ENCODE peak calls at places on chromosomes 5 and 9, in five cellular contexts. F, N, E, I and P are unnamed samples.

GRCh38 chr5:83895860-83896259 is 175.2 kb upstream of the HAPLN1 start:
- DNase-seq in F (no peak), N (no peak), E (no peak), I (no peak), P (no peak)

GRCh38 chr5:131496400-131496713 is 138.7 kb downstream of the RAPGEF6 start:
- DNase-seq in F (no peak), N (no peak), E (no peak), I (no peak), P (no peak)

GRCh38 chr5:9898319-9898718 is 268.2 kb upstream of the TAS2R1 start:
- DNase-seq in F (peak; percentile 8), N (peak; percentile 54), E (peak; percentile 8), I (peak; percentile 21), P (no peak)

GRCh38 chr5:83281658-83282057 is 189.9 kb upstream of the VCAN start:
- DNase-seq in F (peak; percentile 89), N (no peak), E (no peak), I (no peak), P (no peak)

GRCh38 chr5:180352116-180352975 is 790 bp downstream of the GFPT2 start:
- DNase-seq in F (no peak), N (peak; percentile 55), E (peak; percentile 42), I (no peak), P (peak; percentile 71)

GRCh38 chr5:94847726-94848125 is 229.3 kb downstream of the SLF1 start:
- DNase-seq in F (no peak), N (no peak), E (no peak), I (no peak), P (no peak)

GRCh38 chr5:132839426-132840301 is 9.2 kb upstream of the SHROOM1 start:
- DNase-seq in F (no peak), N (no peak), E (no peak), I (peak; percentile 51), P (no peak)

GRCh38 chr9:127835930-127836586 is 18.4 kb downstream of the ENG start:
- DNase-seq in F (no peak), N (no peak), E (no peak), I (peak; percentile 47), P (peak; percentile 70)

GRCh38 chr9:136784997-136785361 is 6.2 kb upstream of the TMEM141 start:
- DNase-seq in F (no peak), N (no peak), E (no peak), I (no peak), P (no peak)

GRCh38 chr9:92634712-92635605 is 35.0 kb downstream of the IPPK start:
- DNase-seq in F (peak; percentile 41), N (peak; percentile 67), E (peak; percentile 92), I (peak; percentile 77), P (peak; percentile 88)

GRCh38 chr5:175564716-175565115 is 86.4 kb downstream of the SFXN1 start:
- DNase-seq in F (no peak), N (no peak), E (no peak), I (no peak), P (no peak)

GRCh38 chr5:175569701-175570100 is 88.2 kb upstream of the HRH2 start:
- DNase-seq in F (no peak), N (no peak), E (no peak), I (no peak), P (no peak)

GRCh38 chr5:175566697-175567096 is 88.3 kb downstream of the SFXN1 start:
- DNase-seq in F (no peak), N (no peak), E (no peak), I (no peak), P (no peak)

GRCh38 chr5:175572922-175573321 is 84.9 kb upstream of the HRH2 start:
- DNase-seq in F (no peak), N (no peak), E (no peak), I (peak; percentile 37), P (no peak)

DNA sequence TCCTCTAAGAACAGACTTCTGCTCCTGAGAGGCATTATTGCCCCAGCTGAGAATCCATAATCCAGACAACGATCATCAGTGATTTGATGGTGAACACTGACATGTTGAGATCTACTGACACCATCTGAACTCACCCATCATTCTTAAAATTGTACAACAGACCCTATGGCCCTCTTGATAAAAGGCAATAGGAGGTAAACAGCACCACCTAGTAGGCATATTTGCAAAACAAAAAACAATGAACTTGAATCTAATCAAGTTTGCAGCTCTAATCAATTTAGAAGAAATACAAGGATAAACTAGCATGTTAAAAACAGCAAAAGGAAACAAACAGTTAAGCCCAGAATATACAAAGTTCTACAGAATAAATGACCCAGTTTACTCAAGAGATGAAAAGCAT is 89.6 kb downstream of the SFXN1 start:
- DNase-seq in F (peak; percentile 4), N (no peak), E (no peak), I (no peak), P (no peak)
- TF ChIP-seq CTCF in F (peak; percentile 44), N (no peak), E (peak; percentile 20), I (no peak), P (no peak)

GRCh38 chr9:5832543-5833529 is at the start of gene ERMP1:
- DNase-seq in F (peak; percentile 41), N (peak; percentile 89), E (peak; percentile 88), I (peak; percentile 92), P (peak; percentile 94)
- TF ChIP-seq POLR2A in F (peak; percentile 76), N (peak; percentile 81), E (peak; percentile 75), I (peak; percentile 88), P (no peak)

DNA sequence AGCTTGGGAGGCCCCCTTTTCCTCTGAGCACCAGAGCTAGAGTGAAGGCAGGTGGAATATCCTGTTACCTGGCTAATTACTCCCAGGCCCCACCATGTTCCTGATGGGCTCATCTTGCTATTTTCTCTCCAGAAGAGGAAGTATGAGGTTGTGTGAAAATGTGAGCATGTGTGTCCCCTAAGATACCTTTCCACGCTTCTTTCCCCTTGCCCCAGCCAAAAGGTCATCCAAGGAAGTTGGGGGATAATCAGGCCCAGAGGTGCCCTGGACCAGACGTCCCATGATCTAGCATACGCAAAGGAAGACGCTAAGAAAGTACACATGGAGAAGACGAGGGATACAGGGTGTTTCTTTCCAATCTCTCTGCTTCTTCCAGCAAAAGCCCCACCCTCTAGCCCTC is 115.3 kb downstream of the SLC1A3 start:
- DNase-seq in F (no peak), N (no peak), E (no peak), I (no peak), P (no peak)
- TF ChIP-seq CTCF in F (no peak), N (no peak), E (no peak), I (no peak), P (no peak)

GRCh38 chr5:95861221-95861857 is 38.8 kb upstream of the GLRX start:
- DNase-seq in F (peak; percentile 24), N (peak; percentile 75), E (peak; percentile 78), I (peak; percentile 53), P (peak; percentile 53)
- TF ChIP-seq POLR2A in F (no peak), N (peak; percentile 33), E (no peak), I (no peak), P (no peak)

GRCh38 chr5:78983601-78984000 is 1.5 kb downstream of the ARSB start:
- DNase-seq in F (no peak), N (no peak), E (no peak), I (no peak), P (no peak)

GRCh38 chr5:78984020-78984610 is 995 bp downstream of the ARSB start:
- DNase-seq in F (no peak), N (no peak), E (no peak), I (no peak), P (no peak)

GRCh38 chr5:78985407-78986223 is 505 bp upstream of the ARSB start:
- DNase-seq in F (no peak), N (peak; percentile 51), E (peak; percentile 30), I (peak; percentile 45), P (peak; percentile 26)

GRCh38 chr5:78989080-78989479 is 4.0 kb upstream of the ARSB start:
- DNase-seq in F (no peak), N (no peak), E (no peak), I (no peak), P (no peak)

GRCh38 chr5:78984611-78985406 is at the start of gene ARSB:
- DNase-seq in F (peak; percentile 48), N (peak; percentile 87), E (peak; percentile 92), I (peak; percentile 91), P (peak; percentile 89)
- TF ChIP-seq CTCF in F (no peak), N (peak; percentile 62), E (no peak), I (no peak), P (no peak)

DNA sequence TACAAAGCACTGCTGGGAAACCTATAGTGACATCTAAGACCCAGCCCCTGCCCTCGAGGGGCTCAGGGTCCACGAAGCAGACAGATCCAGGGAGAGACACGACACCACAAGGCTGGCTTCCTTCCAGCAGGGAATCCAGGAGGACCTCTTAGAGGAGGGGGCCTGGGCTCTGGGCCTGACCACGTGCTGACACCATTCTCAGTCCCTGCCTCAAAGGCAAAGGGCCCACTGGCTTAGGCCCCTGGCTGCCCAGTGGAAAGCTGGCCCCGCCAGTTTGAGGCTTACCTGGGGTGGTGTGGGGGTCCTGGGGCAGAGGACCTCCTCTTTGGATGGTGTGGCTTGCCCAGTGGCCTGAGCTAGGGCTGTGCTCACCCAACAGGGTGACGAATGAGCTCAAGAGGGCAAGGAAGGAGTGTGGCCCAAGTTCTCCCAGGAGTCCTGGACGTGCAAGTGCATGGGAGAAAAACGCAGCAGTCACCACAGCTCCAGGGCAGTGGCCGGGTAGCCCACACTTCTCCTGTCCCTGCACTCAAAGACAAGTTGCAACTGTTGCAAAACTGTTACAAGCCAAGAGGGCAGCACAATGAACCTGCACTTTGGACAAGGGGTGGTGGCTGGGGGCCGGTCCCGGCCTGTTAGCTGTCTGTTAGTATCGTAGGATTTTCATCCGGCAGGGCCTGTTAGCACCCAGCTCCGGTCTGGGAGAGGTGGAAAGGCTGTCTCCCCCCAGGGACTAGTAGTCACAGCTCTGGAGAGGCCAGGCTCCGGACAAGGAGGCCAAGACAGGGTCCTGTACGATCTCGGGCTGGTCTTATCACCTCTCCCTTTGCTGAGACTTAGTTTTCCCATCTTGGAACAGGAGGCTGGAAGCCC is 1.5 kb upstream of the SARDH start:
- DNase-seq in F (no peak), N (no peak), E (no peak), I (no peak), P (no peak)
- TF ChIP-seq POLR2A in F (no peak), N (no peak), E (no peak), I (no peak), P (no peak)

GRCh38 chr5:154047324-154047723 is 8.6 kb downstream of the MFAP3 start:
- DNase-seq in F (no peak), N (no peak), E (no peak), I (no peak), P (no peak)
- TF ChIP-seq CTCF in F (no peak), N (no peak), E (no peak), I (no peak), P (no peak)